ENCODE peak calls at places on chromosomes 1 and 21, in four cellular contexts. R, U, A and S are unnamed samples.

GRCh38 chr1:232462200-232462599 is 167.7 kb downstream of the SIPA1L2 start:
- DNase-seq in R (no peak), U (peak; percentile 53), A (no peak), S (peak; percentile 49)

GRCh38 chr1:165936542-165936941 is 109.1 kb downstream of the UCK2 start:
- DNase-seq in R (no peak), U (no peak), A (no peak), S (no peak)

GRCh38 chr1:210692796-210693195 is 364.1 kb downstream of the HHAT start:
- DNase-seq in R (no peak), U (no peak), A (no peak), S (no peak)

GRCh38 chr1:78005755-78006154 is 1.0 kb downstream of the DNAJB4 start:
- DNase-seq in R (no peak), U (peak; percentile 84), A (no peak), S (peak; percentile 77)

GRCh38 chr1:116986531-116987255 is 14.9 kb upstream of the CD101 start:
- DNase-seq in R (peak; percentile 7), U (no peak), A (peak; percentile 61), S (no peak)

GRCh38 chr1:39620659-39621165 is 18.7 kb downstream of the HEYL start:
- DNase-seq in R (no peak), U (no peak), A (no peak), S (no peak)

GRCh38 chr1:115506523-115507255 is 135.1 kb upstream of the VANGL1 start:
- DNase-seq in R (no peak), U (peak; percentile 56), A (no peak), S (no peak)

GRCh38 chr1:159877695-159878444 is 15.4 kb upstream of the VSIG8 start:
- DNase-seq in R (no peak), U (no peak), A (no peak), S (no peak)

GRCh38 chr1:39872698-39873097 is 10.6 kb downstream of the TRIT1 start:
- DNase-seq in R (no peak), U (no peak), A (no peak), S (no peak)

GRCh38 chr1:198610362-198610761 is 28.5 kb upstream of the PTPRC start:
- DNase-seq in R (no peak), U (no peak), A (no peak), S (no peak)

GRCh38 chr1:117655220-117655577 is 49.4 kb downstream of the TENT5C start:
- DNase-seq in R (no peak), U (peak; percentile 87), A (no peak), S (no peak)

GRCh38 chr1:36665478-36666080 is 182.9 kb upstream of the CSF3R start:
- DNase-seq in R (no peak), U (no peak), A (no peak), S (no peak)

GRCh38 chr1:69121708-69122107 is 446.0 kb upstream of the LRRC7 start:
- DNase-seq in R (no peak), U (no peak), A (no peak), S (peak; percentile 12)

GRCh38 chr1:203151362-203152157 is 24.0 kb downstream of the ADORA1 start:
- DNase-seq in R (no peak), U (no peak), A (no peak), S (no peak)

GRCh38 chr21:34174470-34174869 is 101.1 kb downstream of the MRPS6 start:
- DNase-seq in R (no peak), U (no peak), A (no peak), S (no peak)

GRCh38 chr1:67342002-67342890 is 34.6 kb downstream of the IL12RB2 start:
- DNase-seq in R (peak; percentile 16), U (no peak), A (no peak), S (no peak)

GRCh38 chr21:18155508-18156193 is 89.0 kb upstream of the CHODL start:
- DNase-seq in R (peak; percentile 42), U (peak; percentile 9), A (no peak), S (peak; percentile 12)

GRCh38 chr1:67590329-67590728 is 94.7 kb upstream of the GADD45A start:
- DNase-seq in R (no peak), U (no peak), A (no peak), S (no peak)

GRCh38 chr1:193979219-193979618 is 792.8 kb upstream of the B3GALT2 start:
- DNase-seq in R (no peak), U (no peak), A (no peak), S (no peak)

GRCh38 chr1:54885237-54885679 is 1.7 kb downstream of the DHCR24 start:
- DNase-seq in R (no peak), U (peak; percentile 22), A (no peak), S (no peak)

GRCh38 chr1:65486613-65487012 is 66.1 kb downstream of the LEPR start:
- DNase-seq in R (no peak), U (no peak), A (no peak), S (no peak)

GRCh38 chr1:35220976-35221375 is 28.0 kb upstream of the SFPQ start:
- DNase-seq in R (peak; percentile 41), U (peak; percentile 39), A (peak; percentile 57), S (peak; percentile 41)

GRCh38 chr1:57007948-57008347 is 42.1 kb upstream of the C8B start:
- DNase-seq in R (no peak), U (no peak), A (no peak), S (no peak)

GRCh38 chr1:186236921-186237320 is 138.1 kb downstream of the TPR start:
- DNase-seq in R (no peak), U (peak; percentile 76), A (no peak), S (peak; percentile 54)

GRCh38 chr1:158203693-158204457 is 23.2 kb downstream of the CD1D start:
- DNase-seq in R (peak; percentile 76), U (peak; percentile 80), A (peak; percentile 42), S (peak; percentile 84)

GRCh38 chr1:43234267-43234666 is 35.5 kb upstream of the TMEM125 start:
- DNase-seq in R (no peak), U (no peak), A (no peak), S (no peak)

GRCh38 chr1:212062832-212063438 is 27.4 kb downstream of the DTL start:
- DNase-seq in R (peak; percentile 40), U (peak; percentile 73), A (peak; percentile 39), S (peak; percentile 70)

GRCh38 chr1:245823408-245824147 is 668.8 kb downstream of the KIF26B start:
- DNase-seq in R (no peak), U (peak; percentile 7), A (no peak), S (no peak)

GRCh38 chr1:247552231-247552630 is 3.3 kb downstream of the GCSAML start:
- DNase-seq in R (no peak), U (no peak), A (no peak), S (no peak)

GRCh38 chr1:40141878-40142535 is 19.2 kb upstream of the RLF start:
- DNase-seq in R (peak; percentile 42), U (no peak), A (no peak), S (no peak)

GRCh38 chr1:87451229-87451900 is 122.7 kb downstream of the LMO4 start:
- DNase-seq in R (no peak), U (no peak), A (no peak), S (no peak)

GRCh38 chr1:230125633-230126528 is 58.8 kb downstream of the GALNT2 start:
- DNase-seq in R (no peak), U (peak; percentile 80), A (no peak), S (no peak)

GRCh38 chr1:159188375-159188788 is 16.3 kb upstream of the ACKR1 start:
- DNase-seq in R (peak; percentile 95), U (peak; percentile 15), A (no peak), S (peak; percentile 29)

GRCh38 chr1:59243978-59244377 is 52.9 kb upstream of the FGGY start:
- DNase-seq in R (no peak), U (no peak), A (no peak), S (no peak)
- H3K4me3 ChIP-seq in R (no peak overlapping the region), U (no peak overlapping the region), A (no peak overlapping the region), S (no peak overlapping the region)

GRCh38 chr21:45957551-45957950 is 24.0 kb upstream of the COL6A1 start:
- DNase-seq in R (no peak), U (no peak), A (no peak), S (no peak)

GRCh38 chr21:45957986-45958610 is 23.5 kb upstream of the COL6A1 start:
- DNase-seq in R (no peak), U (no peak), A (no peak), S (no peak)

GRCh38 chr21:45959779-45960390 is 21.7 kb upstream of the COL6A1 start:
- DNase-seq in R (no peak), U (no peak), A (no peak), S (no peak)

GRCh38 chr21:45962531-45963224 is 18.9 kb upstream of the COL6A1 start:
- DNase-seq in R (no peak), U (no peak), A (no peak), S (no peak)

DNA sequence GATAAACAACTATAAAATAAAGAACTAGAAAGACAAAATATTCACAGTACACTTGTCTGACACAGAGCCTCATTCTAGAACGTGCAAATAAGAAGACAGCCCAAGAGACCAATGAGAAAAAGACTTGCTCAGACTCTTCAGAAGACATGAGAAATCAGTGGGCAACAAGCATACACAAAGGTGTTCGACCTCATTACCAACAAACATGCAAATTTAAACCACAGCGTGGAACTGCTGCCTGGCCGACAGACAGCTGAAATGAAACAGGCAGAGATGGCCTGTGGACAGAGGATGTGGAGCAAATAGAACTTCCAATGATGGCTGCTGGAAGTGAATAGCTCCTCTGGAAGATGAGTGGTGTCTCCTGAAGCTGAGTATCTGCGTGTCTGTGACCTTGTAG is 22.4 kb upstream of the COL6A1 start:
- DNase-seq in R (no peak), U (no peak), A (no peak), S (no peak)
- H3K27ac ChIP-seq in R (no peak overlapping the region), U (no peak overlapping the region), A (no peak overlapping the region), S (no peak overlapping the region)

GRCh38 chr1:110554871-110555801 is 36.2 kb upstream of the KCNA10 start:
- DNase-seq in R (peak; percentile 75), U (no peak), A (peak; percentile 87), S (peak; percentile 52)
- TF ChIP-seq EZH2 in R (peak; percentile 40), U (no peak), A (no peak), S (no peak)

DNA sequence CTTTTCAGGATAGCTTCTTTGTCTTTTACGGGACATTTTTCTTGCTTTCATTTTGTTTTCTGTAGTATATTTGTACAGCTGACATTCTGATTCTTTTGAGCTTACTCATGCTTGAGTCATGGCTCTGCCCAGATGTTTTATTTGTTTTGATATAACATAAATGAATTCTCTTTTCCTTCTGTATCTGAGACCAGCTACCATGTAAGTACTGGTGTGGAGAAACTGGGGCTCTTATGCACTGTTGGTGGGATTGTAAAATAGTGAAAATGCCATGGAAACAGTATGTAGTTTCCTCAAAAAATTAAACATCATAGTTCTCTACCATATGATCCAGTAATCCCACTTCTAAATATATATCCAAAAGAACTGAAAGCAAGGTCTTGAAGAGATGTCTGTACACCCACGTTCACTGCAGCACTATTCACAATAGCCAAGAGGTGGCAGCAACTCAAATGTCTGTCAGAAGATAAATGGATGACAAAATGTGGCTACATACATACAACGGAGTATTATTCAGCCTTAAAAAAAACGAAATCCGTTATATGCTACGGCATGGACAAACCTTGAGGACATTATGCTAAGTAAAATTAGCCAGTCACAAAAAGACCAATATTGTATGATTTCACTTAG is 61.4 kb downstream of the EIF2B3 start:
- DNase-seq in R (peak; percentile 5), U (peak; percentile 85), A (no peak), S (peak; percentile 51)
- H3K4me3 ChIP-seq in R (no peak overlapping the region), U (peak overlapping the region; percentile 50), A (no peak overlapping the region), S (no peak overlapping the region)